ENCODE peak calls at places on chromosomes 16 and 17, in eight cellular contexts. N is epithelial cell of esophagus, D is brain microvascular endothelial cell, B is GM06990, M is endothelial cell of umbilical vein, J is spleen, P is tibial artery, Q is body of pancreas. W is an unnamed sample.

GRCh38 chr16:82476786-82477185 is 150.0 kb upstream of the CDH13 start:
- DNase-seq in N (no peak), M (no peak), B (no peak), J (no peak), P (no peak), D (no peak), Q (no peak), W (no peak)

GRCh38 chr16:67598527-67598926 is 36.2 kb downstream of the CTCF start:
- DNase-seq in N (no peak), D (no peak), M (no peak), J (no peak), B (no peak), Q (no peak), P (no peak), W (peak)

GRCh38 chr16:84953051-84953746 is 58.1 kb downstream of the ZDHHC7 start:
- DNase-seq in D (no peak), N (no peak), B (no peak), J (no peak), M (peak), Q (no peak), P (no peak), W (no peak)

GRCh38 chr16:5036228-5037156 is 2.8 kb upstream of the NAGPA start:
- DNase-seq in Q (peak), D (no peak), M (no peak), N (no peak), B (no peak), J (peak), P (no peak), W (no peak)

GRCh38 chr17:77125432-77125901 is 15.3 kb upstream of the SEC14L1 start:
- DNase-seq in B (no peak), P (no peak), M (peak), Q (no peak), J (no peak), D (peak), N (peak), W (peak)

GRCh38 chr17:63991611-63992010 is 6.5 kb upstream of the PRR29 start:
- DNase-seq in D (no peak), M (no peak), N (no peak), J (peak), Q (no peak), P (peak), B (no peak), W (no peak)

GRCh38 chr17:5533486-5534315 is 47.3 kb downstream of the MIS12 start:
- DNase-seq in N (no peak), M (peak), J (no peak), B (no peak), D (peak), P (no peak), Q (no peak), W (no peak)

GRCh38 chr17:3735515-3735914 is 11.8 kb downstream of the HASPIN start:
- DNase-seq in D (no peak), J (no peak), Q (no peak), P (no peak), N (peak), B (no peak), M (no peak), W (no peak)

GRCh38 chr17:61470530-61471136 is 18.4 kb downstream of the TBX4 start:
- DNase-seq in M (no peak), J (peak), D (no peak), P (peak), Q (no peak), B (no peak), N (no peak), W (no peak)

GRCh38 chr16:51035711-51036110 is 115.4 kb downstream of the SALL1 start:
- DNase-seq in P (no peak), D (no peak), B (no peak), J (no peak), Q (no peak), N (no peak), M (no peak), W (no peak)

GRCh38 chr16:53055603-53056527 is 1.1 kb downstream of the CHD9 start:
- DNase-seq in B (no peak), M (peak), P (no peak), Q (no peak), J (no peak), D (peak), N (peak), W (peak)

GRCh38 chr16:57262841-57263584 is 18.0 kb downstream of the ARL2BP start:
- DNase-seq in Q (peak), P (peak), M (no peak), J (peak), N (peak), B (no peak), D (no peak), W (no peak)

GRCh38 chr16:15523092-15523541 is 88.7 kb downstream of the BMERB1 start:
- DNase-seq in N (no peak), J (no peak), D (no peak), Q (peak), B (peak), M (no peak), P (no peak), W (no peak)

GRCh38 chr16:17519041-17519440 is 48.3 kb upstream of the XYLT1 start:
- DNase-seq in N (no peak), Q (no peak), M (no peak), P (no peak), J (no peak), B (no peak), D (no peak), W (peak)

GRCh38 chr17:48352630-48353029 is 77.4 kb downstream of the SKAP1 start:
- DNase-seq in P (no peak), Q (no peak), B (no peak), M (no peak), N (peak), D (no peak), J (no peak), W (peak)

GRCh38 chr17:74151551-74152315 is 51.7 kb upstream of the RPL38 start:
- DNase-seq in M (no peak), N (no peak), D (no peak), P (peak), J (no peak), B (no peak), Q (no peak), W (no peak)

GRCh38 chr17:27106982-27107360 is 186.9 kb upstream of the WSB1 start:
- DNase-seq in M (no peak), Q (no peak), N (peak), D (no peak), J (no peak), B (no peak), P (no peak), W (no peak)

GRCh38 chr16:64196444-64196843 is 925.4 kb downstream of the CDH11 start:
- DNase-seq in D (peak), P (no peak), Q (no peak), J (no peak), N (no peak), B (no peak), M (no peak), W (peak)

GRCh38 chr16:51355871-51356270 is 204.8 kb upstream of the SALL1 start:
- DNase-seq in N (no peak), D (no peak), P (no peak), J (no peak), B (no peak), M (no peak), Q (no peak), W (no peak)

GRCh38 chr17:32015245-32016013 is 8.2 kb downstream of the LRRC37B start:
- DNase-seq in M (no peak), J (peak), N (peak), B (no peak), Q (peak), D (peak), P (no peak), W (peak)

GRCh38 chr16:67166883-67167168 is 2.3 kb downstream of the HSF4 start:
- DNase-seq in M (no peak), B (no peak), D (no peak), N (no peak), Q (no peak), P (no peak), J (no peak), W (no peak)

GRCh38 chr17:5772720-5773119 is 188.4 kb upstream of the NLRP1 start:
- DNase-seq in Q (no peak), B (no peak), N (peak), J (no peak), P (no peak), D (no peak), M (no peak), W (no peak)

GRCh38 chr16:67843343-67843765 is 1.2 kb downstream of the THAP11 start:
- DNase-seq in B (no peak), J (no peak), M (no peak), D (no peak), N (no peak), P (no peak), Q (no peak), W (peak)

GRCh38 chr16:31052131-31052530 is 18.8 kb downstream of the STX4 start:
- DNase-seq in D (peak), N (peak), J (no peak), Q (no peak), B (no peak), P (no peak), M (peak), W (peak)

GRCh38 chr17:38885728-38886642 is 16.1 kb downstream of the LASP1 start:
- DNase-seq in J (no peak), M (no peak), P (no peak), N (no peak), Q (peak), B (no peak), D (peak), W (peak)

GRCh38 chr17:1170739-1171138 is 9.0 kb downstream of the ABR start:
- DNase-seq in J (no peak), B (no peak), N (no peak), M (no peak), P (no peak), Q (no peak), D (no peak), W (no peak)

GRCh38 chr17:28533091-28533670 is 19.2 kb downstream of the UNC119 start:
- DNase-seq in B (no peak), N (peak), P (no peak), J (no peak), D (no peak), Q (no peak), M (no peak), W (no peak)

GRCh38 chr17:1920948-1921351 is 91.1 kb downstream of the RPA1 start:
- DNase-seq in Q (no peak), P (no peak), D (no peak), J (no peak), B (no peak), N (no peak), M (no peak), W (no peak)

GRCh38 chr16:55653106-55653505 is 2.7 kb upstream of the SLC6A2 start:
- DNase-seq in J (no peak), M (no peak), P (no peak), B (no peak), D (no peak), N (no peak), Q (no peak), W (no peak)
- H3K4me3 ChIP-seq in J (no peak), M (no peak), P (no peak), B (no peak), D (no peak), N (no peak), Q (no peak), W (no peak)

DNA sequence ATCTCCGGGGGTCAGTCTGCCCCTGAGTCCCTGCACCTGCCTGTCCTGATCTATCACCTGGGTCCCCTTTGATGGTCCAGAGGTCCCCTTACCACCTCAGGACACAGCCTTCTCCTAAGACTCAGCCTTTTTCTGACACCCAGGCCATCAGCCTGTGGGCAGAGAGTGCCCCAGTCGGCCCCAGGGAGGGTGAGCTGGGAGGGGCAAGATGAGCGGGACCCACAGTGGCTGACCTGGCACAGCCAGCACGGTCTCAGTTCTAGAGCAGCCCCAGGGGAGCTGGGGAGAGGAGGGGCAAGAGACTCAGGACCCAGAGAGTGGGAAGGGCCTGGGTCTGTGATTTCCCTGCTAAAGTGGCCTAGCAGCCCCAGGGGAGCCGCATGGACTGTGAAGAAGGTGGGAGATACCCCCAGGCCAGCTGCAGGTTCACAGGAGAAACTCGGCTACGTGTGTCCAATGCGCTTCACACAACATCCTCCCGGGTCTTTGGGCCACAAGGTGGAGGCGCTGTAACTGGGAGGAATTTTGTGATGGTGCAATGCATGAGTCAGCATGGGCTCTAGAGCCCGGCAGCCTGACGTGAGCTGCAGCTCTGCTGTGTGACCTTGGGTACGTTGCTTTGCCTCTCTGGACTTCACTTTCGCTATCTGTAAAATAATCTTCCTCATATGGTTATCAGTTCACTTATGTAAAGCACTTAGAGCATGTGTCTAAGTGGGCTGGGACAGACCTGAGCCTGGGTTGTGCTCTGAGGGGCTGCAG is 67.2 kb upstream of the LHX1 start:
- DNase-seq in B (no peak), Q (no peak), N (peak), P (no peak), M (no peak), J (peak), D (peak), W (peak)
- TF ChIP-seq CTCF in B (no peak), Q (no peak), N (peak), P (no peak), M (no peak), J (no peak), D (peak), W (no peak)

GRCh38 chr16:27532088-27532810 is 17.5 kb downstream of the GTF3C1 start:
- DNase-seq in B (no peak), N (no peak), Q (no peak), M (no peak), J (peak), P (no peak), D (no peak), W (no peak)
- H3K4me3 ChIP-seq in B (no peak), N (no peak), Q (no peak), M (no peak), J (no peak), P (no peak), D (no peak), W (no peak)

DNA sequence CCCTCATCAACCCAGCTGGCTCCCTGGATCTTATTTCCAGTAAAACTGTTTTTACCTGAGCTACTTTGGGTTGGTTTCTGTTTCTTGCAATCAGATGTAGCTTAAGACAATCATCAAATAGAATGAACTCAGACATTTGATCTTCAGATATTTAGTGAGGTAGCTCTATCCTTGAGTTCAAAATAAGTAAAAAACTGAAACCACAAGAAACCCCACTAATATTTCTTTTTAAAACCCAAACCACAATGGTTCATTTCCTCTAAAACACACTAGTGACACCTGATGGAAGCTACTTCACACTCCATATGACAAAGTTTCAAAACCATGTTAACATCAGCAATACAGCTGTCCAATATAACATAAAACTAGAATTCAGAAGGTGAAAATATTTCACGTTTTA is 37.8 kb downstream of the CACNG1 start:
- DNase-seq in B (peak), J (no peak), N (no peak), D (no peak), Q (no peak), P (no peak), M (no peak), W (no peak)
- TF ChIP-seq CTCF in B (peak), J (no peak), N (no peak), D (no peak), Q (no peak), P (no peak), M (no peak), W (no peak)

DNA sequence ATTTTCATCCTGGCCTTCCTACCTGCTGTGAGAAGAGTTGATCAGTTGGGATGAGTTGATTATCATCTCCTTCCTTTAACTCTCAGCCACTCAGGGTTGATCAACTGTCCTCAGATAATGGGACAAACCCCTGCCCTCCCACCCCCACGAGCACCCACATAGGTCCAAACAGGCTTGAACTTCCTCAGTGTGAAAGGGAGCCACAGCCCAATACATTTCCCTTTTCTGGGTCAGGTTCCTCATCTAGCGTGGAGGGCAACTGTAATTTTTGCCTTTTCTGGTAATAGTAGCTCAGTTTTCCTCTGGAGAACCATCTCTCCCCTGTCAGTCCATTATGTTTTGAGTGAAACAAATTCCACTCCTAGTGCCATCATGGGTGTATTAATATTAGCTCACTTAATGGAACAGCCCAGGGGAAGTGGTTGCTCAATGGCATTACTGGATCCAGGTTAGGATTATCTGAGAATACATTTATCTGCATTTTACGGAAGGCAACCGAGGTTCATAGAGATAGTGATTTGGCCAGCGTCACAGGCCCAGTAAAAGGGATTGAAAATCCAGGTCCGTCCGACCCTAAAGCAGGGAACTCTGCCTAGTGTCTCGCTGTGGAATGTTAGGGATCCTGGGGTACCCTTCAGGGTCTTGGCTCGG is 476 bp upstream of the LPCAT2 start:
- DNase-seq in M (no peak), B (no peak), P (no peak), J (no peak), D (no peak), Q (no peak), N (no peak), W (peak)
- H3K4me3 ChIP-seq in M (peak), B (no peak), P (peak), J (no peak), D (peak), Q (peak), N (peak), W (peak)

DNA sequence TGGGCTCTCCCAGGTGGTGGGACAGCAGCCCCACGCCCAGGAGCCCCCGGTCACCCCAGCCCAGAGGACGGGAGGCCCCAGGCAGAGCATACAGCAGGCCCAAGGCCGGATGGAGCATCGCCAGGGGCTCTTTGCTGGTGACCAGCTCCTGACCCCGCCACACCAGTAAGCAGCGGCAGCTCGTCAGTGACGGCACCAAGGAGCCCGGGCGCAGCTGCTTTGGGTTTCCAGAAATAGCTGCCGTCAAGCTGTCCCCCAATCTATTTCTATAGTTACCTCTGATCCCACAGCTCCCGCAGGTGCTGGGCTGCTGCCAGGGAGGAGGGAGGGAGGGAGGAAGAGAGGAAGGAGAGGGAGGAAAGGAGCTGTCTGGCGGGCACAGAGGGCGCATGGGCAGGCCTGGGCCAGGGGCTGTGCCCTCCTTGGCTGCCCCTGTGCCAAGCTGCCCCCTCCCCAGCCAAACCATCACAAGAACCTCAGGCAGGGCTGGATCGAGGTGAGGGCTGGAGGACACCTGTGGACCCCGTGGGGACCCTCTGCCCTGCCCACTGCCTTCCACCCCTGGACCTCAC is 10.8 kb upstream of the RASD1 start:
- DNase-seq in Q (peak), N (no peak), M (no peak), P (no peak), D (no peak), J (no peak), B (no peak), W (no peak)
- TF ChIP-seq CTCF in Q (no peak), N (no peak), M (no peak), P (no peak), D (no peak), J (no peak), B (no peak), W (no peak)

GRCh38 chr16:69934751-69935150 is 16.4 kb upstream of the CLEC18A start:
- DNase-seq in M (no peak), J (peak), Q (no peak), B (no peak), N (no peak), D (no peak), P (no peak), W (no peak)
- H3K4me3 ChIP-seq in M (no peak), J (no peak), Q (no peak), B (no peak), N (no peak), D (no peak), P (no peak), W (no peak)

GRCh38 chr17:67717624-67718324 is at the start of gene NOL11:
- DNase-seq in P (peak), M (peak), B (peak), N (peak), Q (peak), D (peak), J (peak), W (peak)
- TF ChIP-seq CTCF in P (peak), M (peak), B (peak), N (peak), Q (peak), D (peak), J (peak), W (peak)

GRCh38 chr16:89018605-89019158 is 41.7 kb upstream of the CBFA2T3 start:
- DNase-seq in B (no peak), J (peak), Q (no peak), D (no peak), P (peak), M (no peak), N (no peak), W (peak)

GRCh38 chr16:89019511-89019910 is 42.5 kb upstream of the CBFA2T3 start:
- DNase-seq in B (no peak), N (no peak), Q (no peak), J (no peak), M (no peak), D (no peak), P (no peak), W (no peak)

GRCh38 chr16:89017956-89018604 is 41.1 kb upstream of the CBFA2T3 start:
- DNase-seq in P (peak), Q (no peak), J (no peak), B (no peak), M (no peak), N (no peak), D (no peak), W (peak)

GRCh38 chr16:89015271-89015859 is 38.4 kb upstream of the CBFA2T3 start:
- DNase-seq in Q (no peak), M (no peak), B (no peak), D (no peak), P (peak), N (no peak), J (peak), W (no peak)

GRCh38 chr16:89017543-89017942 is 40.5 kb upstream of the CBFA2T3 start:
- DNase-seq in B (no peak), M (no peak), J (peak), Q (no peak), N (no peak), P (peak), D (no peak), W (no peak)
- H3K4me3 ChIP-seq in B (no peak), M (no peak), J (no peak), Q (no peak), N (no peak), P (no peak), D (no peak), W (no peak)

W was measured in foreskin fibroblast.